ENCODE peak calls at places on chromosomes 16 and 17, in four cellular contexts. One of them, this sample, is unnamed.

GRCh38 chr17:43695968-43696865 is 34.5 kb upstream of the MEOX1 start:
- DNase-seq in HCT116: no peak
- DNase-seq in GM23338: no peak
- DNase-seq in MM.1S: no peak
- DNase-seq in this sample: no peak

GRCh38 chr16:6558661-6559060 is 774.0 kb upstream of the RBFOX1 start:
- DNase-seq in MM.1S: no peak
- DNase-seq in GM23338: peak
- DNase-seq in HCT116: no peak
- DNase-seq in this sample: no peak

GRCh38 chr17:48522031-48522593 is 8.7 kb downstream of the HOXB1 start:
- DNase-seq in GM23338: no peak
- DNase-seq in HCT116: no peak
- DNase-seq in MM.1S: no peak
- DNase-seq in this sample: no peak

GRCh38 chr16:3042376-3042775 is 4.0 kb upstream of the MMP25 start:
- DNase-seq in HCT116: no peak
- DNase-seq in GM23338: no peak
- DNase-seq in MM.1S: no peak
- DNase-seq in this sample: no peak

GRCh38 chr16:55955845-55956244 is 80.7 kb upstream of the CES5A start:
- DNase-seq in MM.1S: no peak
- DNase-seq in HCT116: no peak
- DNase-seq in GM23338: no peak
- DNase-seq in this sample: no peak

GRCh38 chr17:78790552-78790951 is 8.5 kb upstream of the CYTH1 start:
- DNase-seq in MM.1S: no peak
- DNase-seq in HCT116: no peak
- DNase-seq in GM23338: no peak
- DNase-seq in this sample: no peak

GRCh38 chr17:46832945-46833839 is 14.7 kb upstream of the WNT3 start:
- DNase-seq in GM23338: no peak
- DNase-seq in HCT116: no peak
- DNase-seq in MM.1S: no peak
- DNase-seq in this sample: peak

GRCh38 chr17:50686494-50687199 is 21.1 kb downstream of the ANKRD40 start:
- DNase-seq in MM.1S: no peak
- DNase-seq in GM23338: no peak
- DNase-seq in HCT116: peak
- DNase-seq in this sample: peak

GRCh38 chr16:46859719-46860152 is 24.4 kb upstream of the GPT2 start:
- DNase-seq in GM23338: peak
- DNase-seq in MM.1S: no peak
- DNase-seq in HCT116: peak
- DNase-seq in this sample: peak

GRCh38 chr17:63530557-63531021 is 7.4 kb downstream of the KCNH6 start:
- DNase-seq in HCT116: no peak
- DNase-seq in GM23338: no peak
- DNase-seq in MM.1S: no peak
- DNase-seq in this sample: peak

GRCh38 chr17:37506678-37507077 is 17.0 kb downstream of the DUSP14 start:
- DNase-seq in MM.1S: peak
- DNase-seq in GM23338: peak
- DNase-seq in HCT116: peak
- DNase-seq in this sample: no peak

GRCh38 chr17:12187658-12188057 is 167.0 kb downstream of the MAP2K4 start:
- DNase-seq in HCT116: no peak
- DNase-seq in GM23338: no peak
- DNase-seq in MM.1S: no peak
- DNase-seq in this sample: no peak

GRCh38 chr16:29816694-29817441 is 916 bp downstream of the PAGR1 start:
- DNase-seq in MM.1S: peak
- DNase-seq in GM23338: peak
- DNase-seq in HCT116: no peak
- DNase-seq in this sample: peak

GRCh38 chr17:28661635-28662526 is at the start of the genes SDF2 and SUPT6H:
- DNase-seq in MM.1S: peak
- DNase-seq in GM23338: peak
- DNase-seq in HCT116: peak
- DNase-seq in this sample: peak

GRCh38 chr17:73186283-73186682 is 6.6 kb upstream of the COG1 start:
- DNase-seq in GM23338: no peak
- DNase-seq in HCT116: no peak
- DNase-seq in MM.1S: no peak
- DNase-seq in this sample: no peak

GRCh38 chr17:10275418-10275817 is 77.0 kb upstream of the GAS7 start:
- DNase-seq in HCT116: no peak
- DNase-seq in GM23338: no peak
- DNase-seq in MM.1S: no peak
- DNase-seq in this sample: no peak

GRCh38 chr17:36936455-36936934 is 780 bp upstream of the LHX1 start:
- DNase-seq in HCT116: no peak
- DNase-seq in MM.1S: no peak
- DNase-seq in GM23338: peak
- DNase-seq in this sample: peak

GRCh38 chr17:73393962-73394361 is 82.2 kb upstream of the CDC42EP4 start:
- DNase-seq in GM23338: peak
- DNase-seq in MM.1S: no peak
- DNase-seq in HCT116: peak
- DNase-seq in this sample: peak

GRCh38 chr16:19179890-19180490 is 11.9 kb downstream of the SYT17 start:
- DNase-seq in MM.1S: no peak
- DNase-seq in GM23338: peak
- DNase-seq in HCT116: peak
- DNase-seq in this sample: peak

GRCh38 chr17:48441231-48441711 is 11.3 kb upstream of the SKAP1 start:
- DNase-seq in HCT116: no peak
- DNase-seq in MM.1S: peak
- DNase-seq in GM23338: no peak
- DNase-seq in this sample: no peak

GRCh38 chr17:3913531-3914318 is 2.5 kb downstream of the P2RX1 start:
- DNase-seq in HCT116: peak
- DNase-seq in GM23338: peak
- DNase-seq in MM.1S: peak
- DNase-seq in this sample: peak

GRCh38 chr16:20866161-20866772 is 33.9 kb downstream of the DCUN1D3 start:
- DNase-seq in GM23338: no peak
- DNase-seq in MM.1S: no peak
- DNase-seq in HCT116: peak
- DNase-seq in this sample: peak

GRCh38 chr16:1330260-1330914 is 3.1 kb upstream of the BAIAP3 start:
- DNase-seq in MM.1S: peak
- DNase-seq in HCT116: no peak
- DNase-seq in GM23338: peak
- DNase-seq in this sample: no peak

GRCh38 chr16:57824880-57825279 is 22.6 kb upstream of the KIFC3 start:
- DNase-seq in GM23338: peak
- DNase-seq in MM.1S: no peak
- DNase-seq in HCT116: no peak
- DNase-seq in this sample: no peak

GRCh38 chr17:16435951-16436886 is 20.8 kb downstream of the TRPV2 start:
- DNase-seq in GM23338: no peak
- DNase-seq in MM.1S: no peak
- DNase-seq in HCT116: no peak
- DNase-seq in this sample: peak

GRCh38 chr17:16432017-16432416 is 16.6 kb downstream of the TRPV2 start:
- DNase-seq in MM.1S: no peak
- DNase-seq in GM23338: no peak
- DNase-seq in HCT116: no peak
- DNase-seq in this sample: peak

GRCh38 chr17:16437083-16437482 is 21.7 kb downstream of the TRPV2 start:
- DNase-seq in HCT116: no peak
- DNase-seq in MM.1S: no peak
- DNase-seq in GM23338: no peak
- DNase-seq in this sample: peak

GRCh38 chr17:16433514-16433913 is 18.1 kb downstream of the TRPV2 start:
- DNase-seq in MM.1S: no peak
- DNase-seq in HCT116: no peak
- DNase-seq in GM23338: no peak
- DNase-seq in this sample: peak

DNA sequence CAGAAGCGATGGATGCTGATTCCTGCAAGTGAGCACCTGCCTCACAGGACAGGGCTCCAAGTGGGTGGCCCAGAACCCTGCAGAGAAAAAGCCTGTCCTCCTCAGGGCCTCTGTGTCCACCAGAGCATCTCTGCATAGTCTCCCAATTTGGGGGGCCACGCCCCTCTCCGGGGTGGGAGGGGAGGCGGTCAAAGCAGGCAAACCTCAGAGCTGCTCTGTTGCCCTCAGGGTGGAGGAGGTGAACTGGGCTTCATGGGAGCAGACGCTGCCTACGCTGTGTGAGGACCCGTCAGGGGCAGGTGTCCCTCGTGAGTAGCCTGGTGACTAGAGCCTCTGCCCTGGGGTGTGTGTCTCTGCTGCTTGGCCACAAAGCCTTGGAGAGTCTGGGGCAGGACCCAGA is 19.3 kb downstream of the TRPV2 start:
- DNase-seq in HCT116: no peak
- DNase-seq in GM23338: peak
- DNase-seq in MM.1S: no peak
- DNase-seq in this sample: no peak
- H2AFZ ChIP-seq in HCT116: no peak
- H2AFZ ChIP-seq in GM23338: peak
- H2AFZ ChIP-seq in MM.1S: no peak
- H2AFZ ChIP-seq in this sample: no peak

DNA sequence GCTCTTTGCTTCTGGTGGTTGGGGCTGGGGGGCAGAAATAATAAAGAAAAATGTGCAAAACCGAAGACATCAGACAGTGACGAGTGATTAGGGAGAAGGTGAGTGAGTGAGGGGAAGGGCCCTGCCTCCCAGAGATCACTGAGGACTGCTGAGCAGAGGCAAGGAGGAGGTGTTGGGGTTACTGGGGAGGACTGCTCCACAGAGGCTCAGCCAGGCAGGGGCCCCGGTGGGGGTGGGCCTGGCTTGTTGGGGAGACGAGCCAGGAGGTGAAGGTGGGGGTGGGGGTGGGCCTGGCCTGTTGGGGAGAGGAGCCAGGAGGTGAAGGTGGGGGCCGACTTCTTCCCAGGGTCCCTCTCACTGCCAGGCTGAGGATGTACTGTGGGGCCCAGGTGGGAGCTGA is 2.0 kb upstream of the DEF8 start:
- DNase-seq in HCT116: no peak
- DNase-seq in GM23338: no peak
- DNase-seq in MM.1S: no peak
- DNase-seq in this sample: no peak
- H2AFZ ChIP-seq in HCT116: no peak
- H2AFZ ChIP-seq in GM23338: no peak
- H2AFZ ChIP-seq in MM.1S: no peak
- H2AFZ ChIP-seq in this sample: no peak

GRCh38 chr17:8563981-8564602 is 66.4 kb downstream of the MYH10 start:
- DNase-seq in GM23338: no peak
- DNase-seq in MM.1S: no peak
- DNase-seq in HCT116: no peak
- DNase-seq in this sample: no peak
- H2AFZ ChIP-seq in GM23338: no peak
- H2AFZ ChIP-seq in MM.1S: no peak
- H2AFZ ChIP-seq in HCT116: no peak
- H2AFZ ChIP-seq in this sample: no peak

GRCh38 chr17:69501591-69502468 is 87.3 kb downstream of the MAP2K6 start:
- DNase-seq in HCT116: no peak
- DNase-seq in GM23338: peak
- DNase-seq in MM.1S: no peak
- DNase-seq in this sample: no peak
- H2AFZ ChIP-seq in HCT116: no peak
- H2AFZ ChIP-seq in GM23338: no peak
- H2AFZ ChIP-seq in MM.1S: no peak
- H2AFZ ChIP-seq in this sample: peak

GRCh38 chr17:60542066-60542465 is 16.0 kb upstream of the APPBP2 start:
- DNase-seq in MM.1S: no peak
- DNase-seq in HCT116: no peak
- DNase-seq in GM23338: no peak
- DNase-seq in this sample: no peak
- H2AFZ ChIP-seq in MM.1S: no peak
- H2AFZ ChIP-seq in HCT116: no peak
- H2AFZ ChIP-seq in GM23338: no peak
- H2AFZ ChIP-seq in this sample: no peak

GRCh38 chr16:88739139-88739974 is 33.1 kb downstream of the CTU2 start:
- DNase-seq in HCT116: no peak
- DNase-seq in MM.1S: no peak
- DNase-seq in GM23338: no peak
- DNase-seq in this sample: no peak

GRCh38 chr16:88741368-88741767 is 35.1 kb downstream of the CTU2 start:
- DNase-seq in MM.1S: no peak
- DNase-seq in GM23338: no peak
- DNase-seq in HCT116: no peak
- DNase-seq in this sample: no peak

GRCh38 chr16:88738167-88739084 is 32.1 kb downstream of the CTU2 start:
- DNase-seq in HCT116: no peak
- DNase-seq in GM23338: no peak
- DNase-seq in MM.1S: no peak
- DNase-seq in this sample: no peak

GRCh38 chr16:88739975-88740726 is 33.8 kb downstream of the CTU2 start:
- DNase-seq in GM23338: no peak
- DNase-seq in HCT116: no peak
- DNase-seq in MM.1S: no peak
- DNase-seq in this sample: no peak

DNA sequence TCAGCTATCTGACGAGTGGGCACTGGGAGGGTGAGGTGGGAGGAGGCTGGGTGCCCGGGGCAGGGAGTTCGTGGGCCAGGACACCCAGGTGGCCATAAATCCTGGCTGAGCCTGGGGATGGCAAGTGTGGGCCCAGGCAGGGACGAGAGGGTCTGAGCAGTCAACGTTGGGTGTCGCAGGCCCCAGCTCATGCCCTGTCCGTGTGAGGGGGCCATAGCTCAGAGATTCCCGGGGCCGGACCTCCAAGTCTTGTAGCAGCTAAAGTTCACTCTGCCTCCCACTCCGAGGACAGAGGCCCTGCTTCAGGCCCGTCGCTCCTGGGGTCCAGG is 34.4 kb downstream of the CTU2 start:
- DNase-seq in GM23338: no peak
- DNase-seq in HCT116: no peak
- DNase-seq in MM.1S: no peak
- DNase-seq in this sample: no peak
- H2AFZ ChIP-seq in GM23338: no peak
- H2AFZ ChIP-seq in HCT116: no peak
- H2AFZ ChIP-seq in MM.1S: no peak
- H2AFZ ChIP-seq in this sample: no peak

DNA sequence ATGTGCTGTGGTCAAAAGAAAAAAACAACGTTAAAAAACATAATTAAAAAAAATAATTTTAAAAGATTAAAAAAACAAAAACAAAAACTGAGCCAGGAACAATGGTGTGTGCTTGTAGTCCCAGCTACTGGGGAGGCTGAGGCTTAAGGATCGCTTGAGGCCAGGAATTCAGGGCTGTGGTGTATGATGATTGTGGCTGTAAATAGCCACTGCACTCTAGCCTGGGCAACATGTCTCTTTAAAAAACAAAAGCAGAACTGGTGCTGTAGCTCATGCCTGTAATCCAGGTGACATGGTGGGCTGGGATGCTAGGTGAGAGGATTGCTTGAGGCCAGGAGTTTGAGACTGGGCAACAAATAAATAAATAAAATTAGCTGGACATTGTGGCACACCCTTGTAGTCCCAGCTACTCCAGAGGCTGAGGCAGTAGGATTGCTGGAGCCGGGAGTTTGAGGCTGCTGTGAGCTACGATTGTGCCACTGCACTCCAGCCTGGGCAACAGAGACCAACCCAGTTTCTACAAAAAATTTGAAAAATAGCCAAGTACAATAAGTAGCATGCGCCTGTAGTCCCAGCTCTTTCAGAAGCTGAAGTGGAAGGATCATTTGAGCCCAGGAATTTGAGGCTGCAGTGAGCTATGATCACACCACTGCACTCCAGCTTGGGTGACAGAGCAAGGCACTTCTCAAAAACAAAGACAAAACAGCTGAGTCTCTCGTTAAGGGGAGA is 43.6 kb downstream of the NFATC3 start:
- DNase-seq in GM23338: peak
- DNase-seq in HCT116: no peak
- DNase-seq in MM.1S: no peak
- DNase-seq in this sample: no peak
- H2AFZ ChIP-seq in GM23338: no peak
- H2AFZ ChIP-seq in HCT116: no peak
- H2AFZ ChIP-seq in MM.1S: no peak
- H2AFZ ChIP-seq in this sample: no peak